ENCODE peak calls at places on chromosomes 2 and 18, in nine cellular contexts. Y, P, O, E, J, Z, R, B and D are unnamed samples.

GRCh38 chr2:155456222-155456621 is 757.7 kb downstream of the KCNJ3 start:
- DNase-seq in Y (no peak), P (no peak), O (no peak), E (no peak), J (peak; percentile 52), Z (no peak), R (no peak), B (no peak), D (no peak)

GRCh38 chr2:71281950-71282349 is 49.6 kb upstream of the ZNF638 start:
- DNase-seq in Y (no peak), P (no peak), O (no peak), E (no peak), J (peak; percentile 1), Z (no peak), R (no peak), B (no peak), D (no peak)

GRCh38 chr2:205218056-205218455 is 464.2 kb upstream of the NRP2 start:
- DNase-seq in Y (no peak), P (no peak), O (no peak), E (no peak), J (peak; percentile 41), Z (no peak), R (no peak), B (no peak), D (no peak)

GRCh38 chr2:215396595-215397313 is 39.1 kb downstream of the FN1 start:
- DNase-seq in Y (no peak), P (no peak), O (no peak), E (peak; percentile 37), J (peak; percentile 22), Z (peak; percentile 42), R (peak; percentile 65), B (no peak), D (no peak)

GRCh38 chr2:29802976-29803375 is 118.4 kb downstream of the ALK start:
- DNase-seq in Y (no peak), P (no peak), O (no peak), E (peak; percentile 18), J (no peak), Z (no peak), R (no peak), B (no peak), D (no peak)

GRCh38 chr2:202529389-202529788 is 105.4 kb upstream of the FAM117B start:
- DNase-seq in Y (no peak), P (no peak), O (no peak), E (peak; percentile 11), J (peak; percentile 72), Z (no peak), R (no peak), B (no peak), D (no peak)

GRCh38 chr2:190031971-190032623 is 30.4 kb downstream of the MSTN start:
- DNase-seq in Y (no peak), P (no peak), O (no peak), E (no peak), J (no peak), Z (no peak), R (no peak), B (no peak), D (no peak)

GRCh38 chr2:10873790-10874437 is 37.8 kb upstream of the KCNF1 start:
- DNase-seq in Y (no peak), P (no peak), O (peak; percentile 44), E (peak; percentile 45), J (peak; percentile 66), Z (peak; percentile 29), R (no peak), B (peak; percentile 80), D (no peak)

GRCh38 chr18:54616220-54616848 is 25.3 kb downstream of the DYNAP start:
- DNase-seq in Y (no peak), P (no peak), O (no peak), E (no peak), J (peak; percentile 17), Z (no peak), R (no peak), B (peak; percentile 34), D (no peak)

GRCh38 chr2:140801311-140801710 is 1329.5 kb downstream of the LRP1B start:
- DNase-seq in Y (no peak), P (no peak), O (no peak), E (no peak), J (no peak), Z (no peak), R (no peak), B (no peak), D (no peak)

GRCh38 chr18:75433098-75433497 is 5.6 kb upstream of the SMIM21 start:
- DNase-seq in Y (no peak), P (no peak), O (no peak), E (no peak), J (no peak), Z (no peak), R (no peak), B (no peak), D (no peak)

GRCh38 chr2:113834057-113834720 is 55.7 kb upstream of the ACTR3 start:
- DNase-seq in Y (no peak), P (no peak), O (no peak), E (no peak), J (no peak), Z (no peak), R (no peak), B (no peak), D (no peak)